ENCODE peak calls at places on chromosomes 12 and 14, in seven cellular contexts. X is PC-3, K is GM23338, N is hepatocyte, J is HCT116, U is GM23248, W is MM.1S. T is an unnamed sample.

GRCh38 chr12:57452181-57452936 is 2.7 kb upstream of the INHBE start:
- DNase-seq in K (peak; percentile 27), N (peak; percentile 88), W (no peak), J (no peak), X (peak; percentile 64), U (peak; percentile 93), T (no peak)

GRCh38 chr14:57486767-57487379 is 6.8 kb downstream of the CCDC198 start:
- DNase-seq in W (peak; percentile 9), K (peak; percentile 76), X (peak; percentile 86), J (peak; percentile 18), U (peak; percentile 62), N (peak; percentile 63), T (peak; percentile 72)

GRCh38 chr12:74801625-74802024 is 264.0 kb downstream of the ATXN7L3B start:
- DNase-seq in W (no peak), X (no peak), U (no peak), N (peak; percentile 41), K (no peak), J (no peak), T (no peak)

GRCh38 chr14:45091696-45092095 is 7.8 kb downstream of the PRPF39 start:
- DNase-seq in N (no peak), X (peak; percentile 32), K (no peak), U (peak; percentile 56), J (no peak), W (no peak), T (no peak)

GRCh38 chr12:44876554-44877275 is 600 bp upstream of the NELL2 start:
- DNase-seq in J (no peak), N (peak; percentile 70), X (peak; percentile 17), U (peak; percentile 49), K (peak; percentile 90), W (peak; percentile 28), T (peak; percentile 85)

GRCh38 chr14:100345711-100346110 is 22.6 kb downstream of the SLC25A47 start:
- DNase-seq in U (no peak), N (no peak), K (no peak), W (no peak), J (no peak), X (no peak), T (no peak)

GRCh38 chr12:72444566-72444965 is 172.4 kb downstream of the TRHDE start:
- DNase-seq in J (no peak), N (no peak), X (no peak), W (no peak), K (no peak), U (no peak), T (no peak)

GRCh38 chr14:55388160-55388559 is 23.5 kb downstream of the ATG14 start:
- DNase-seq in U (peak; percentile 40), W (no peak), X (peak; percentile 92), J (no peak), K (no peak), N (no peak), T (no peak)

GRCh38 chr12:7146228-7146627 is 16.1 kb downstream of the CLSTN3 start:
- DNase-seq in K (no peak), W (no peak), X (no peak), N (no peak), U (no peak), J (no peak), T (no peak)

GRCh38 chr12:29521951-29522350 is 24.5 kb upstream of the OVCH1 start:
- DNase-seq in K (no peak), U (peak; percentile 34), W (no peak), X (peak; percentile 59), J (no peak), N (no peak), T (no peak)

GRCh38 chr14:50775357-50775756 is 55.6 kb downstream of the NIN start:
- DNase-seq in K (no peak), X (peak; percentile 98), U (peak; percentile 93), W (no peak), N (peak; percentile 27), J (no peak), T (no peak)

GRCh38 chr14:88613552-88614010 is 50.7 kb downstream of the ZC3H14 start:
- DNase-seq in N (peak; percentile 70), X (peak; percentile 89), J (no peak), W (no peak), K (no peak), U (peak; percentile 54), T (no peak)

GRCh38 chr12:34393086-34393820 is 371.0 kb downstream of the ALG10 start:
- DNase-seq in K (no peak), W (no peak), X (no peak), J (no peak), U (no peak), N (no peak), T (no peak)

GRCh38 chr12:61652265-61652664 is 607.9 kb upstream of the USP15 start:
- DNase-seq in J (no peak), K (no peak), X (no peak), W (no peak), N (no peak), U (no peak), T (no peak)

DNA sequence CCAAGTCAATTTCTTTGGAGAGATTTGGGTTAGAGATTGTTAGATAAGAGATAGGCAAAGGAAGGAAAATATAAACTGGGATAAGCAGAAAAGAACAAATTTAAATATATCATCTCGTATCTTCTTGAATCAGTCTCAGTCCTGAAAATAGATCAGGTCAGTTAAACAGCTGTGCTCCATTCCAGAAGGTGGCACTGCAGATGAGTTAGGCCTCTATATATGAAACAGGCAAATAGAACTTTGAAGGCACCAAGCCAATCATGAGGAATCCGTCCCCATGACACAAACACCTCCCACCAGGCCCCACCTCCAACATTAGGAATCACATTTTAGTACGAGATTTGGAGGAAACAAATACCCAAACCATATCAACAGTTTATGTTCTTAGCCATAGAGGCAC is 605.5 kb upstream of the USP15 start:
- DNase-seq in J (peak; percentile 13), X (peak; percentile 45), K (no peak), U (peak; percentile 34), N (peak; percentile 14), W (peak; percentile 28), T (no peak)
- TF ChIP-seq EZH2phosphoT487 in J (no peak), X (no peak), K (no peak), U (no peak), N (no peak), W (no peak), T (no peak)

GRCh38 chr12:48038085-48038484 is 33.8 kb upstream of the COL2A1 start:
- DNase-seq in U (no peak), K (no peak), X (no peak), N (no peak), J (no peak), W (no peak), T (no peak)

GRCh38 chr12:48034835-48035805 is 30.8 kb upstream of the COL2A1 start:
- DNase-seq in X (peak; percentile 33), K (no peak), N (no peak), U (no peak), W (no peak), J (no peak), T (no peak)

GRCh38 chr12:48039151-48039550 is 34.9 kb upstream of the COL2A1 start:
- DNase-seq in K (no peak), N (no peak), X (no peak), J (no peak), U (no peak), W (no peak), T (no peak)

GRCh38 chr12:48036818-48037217 is 32.5 kb upstream of the COL2A1 start:
- DNase-seq in U (no peak), N (no peak), X (no peak), J (no peak), W (no peak), K (no peak), T (no peak)

DNA sequence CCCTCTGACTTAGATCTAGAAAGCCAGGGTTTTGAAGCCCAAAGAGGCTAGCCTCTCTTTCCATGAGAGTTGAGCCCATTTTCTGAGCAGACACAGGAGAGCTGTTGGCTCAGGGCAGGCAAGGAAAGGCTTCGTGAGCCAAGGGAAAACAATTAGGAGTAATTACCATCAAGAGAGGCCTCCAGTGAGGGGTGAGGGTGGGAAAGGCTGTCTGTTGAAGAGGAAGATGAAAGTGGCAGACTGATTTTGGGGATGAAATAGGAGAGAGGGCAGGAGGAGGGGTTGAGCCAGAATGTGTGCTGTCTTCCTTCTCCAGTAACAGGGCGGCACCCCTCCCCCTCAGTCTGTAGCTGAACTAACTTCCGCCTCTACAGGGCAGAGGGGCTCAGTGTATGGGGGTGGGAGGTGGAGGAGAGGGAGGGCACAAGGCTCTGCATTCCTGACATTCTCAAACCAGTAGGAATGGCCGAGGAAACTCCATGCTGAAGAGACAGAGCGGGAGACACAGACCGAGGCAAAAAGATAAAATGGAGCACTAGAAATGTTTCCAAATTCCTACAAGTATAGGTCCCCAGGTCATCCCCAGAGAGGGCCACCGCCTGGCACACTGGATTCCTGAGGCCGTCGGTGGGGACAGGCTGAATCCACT is 33.1 kb upstream of the COL2A1 start:
- DNase-seq in X (no peak), J (no peak), K (peak; percentile 98), U (no peak), N (peak; percentile 79), W (no peak), T (peak; percentile 95)
- TF ChIP-seq EZH2phosphoT487 in X (no peak), J (no peak), K (no peak), U (no peak), N (no peak), W (no peak), T (no peak)

GRCh38 chr12:68166317-68166830 is 6.8 kb upstream of the IFNG start:
- DNase-seq in N (no peak), U (no peak), X (no peak), W (no peak), J (no peak), K (no peak), T (no peak)

GRCh38 chr12:68162374-68162773 is 2.8 kb upstream of the IFNG start:
- DNase-seq in U (no peak), X (peak; percentile 39), K (no peak), N (no peak), J (no peak), W (no peak), T (no peak)

GRCh38 chr12:68158427-68158826 is 1.1 kb downstream of the IFNG start:
- DNase-seq in X (peak; percentile 65), W (peak; percentile 30), N (no peak), K (peak; percentile 78), U (peak; percentile 29), J (peak; percentile 40), T (peak; percentile 38)

GRCh38 chr12:68159681-68160304 is at the start of gene IFNG:
- DNase-seq in J (no peak), U (no peak), K (no peak), N (no peak), X (no peak), W (peak; percentile 31), T (no peak)

GRCh38 chr12:68163546-68164210 is 4.1 kb upstream of the IFNG start:
- DNase-seq in N (no peak), J (no peak), W (no peak), K (no peak), U (no peak), X (no peak), T (no peak)
- TF ChIP-seq EZH2phosphoT487 in N (no peak), J (no peak), W (no peak), K (no peak), U (no peak), X (no peak), T (no peak)

DNA sequence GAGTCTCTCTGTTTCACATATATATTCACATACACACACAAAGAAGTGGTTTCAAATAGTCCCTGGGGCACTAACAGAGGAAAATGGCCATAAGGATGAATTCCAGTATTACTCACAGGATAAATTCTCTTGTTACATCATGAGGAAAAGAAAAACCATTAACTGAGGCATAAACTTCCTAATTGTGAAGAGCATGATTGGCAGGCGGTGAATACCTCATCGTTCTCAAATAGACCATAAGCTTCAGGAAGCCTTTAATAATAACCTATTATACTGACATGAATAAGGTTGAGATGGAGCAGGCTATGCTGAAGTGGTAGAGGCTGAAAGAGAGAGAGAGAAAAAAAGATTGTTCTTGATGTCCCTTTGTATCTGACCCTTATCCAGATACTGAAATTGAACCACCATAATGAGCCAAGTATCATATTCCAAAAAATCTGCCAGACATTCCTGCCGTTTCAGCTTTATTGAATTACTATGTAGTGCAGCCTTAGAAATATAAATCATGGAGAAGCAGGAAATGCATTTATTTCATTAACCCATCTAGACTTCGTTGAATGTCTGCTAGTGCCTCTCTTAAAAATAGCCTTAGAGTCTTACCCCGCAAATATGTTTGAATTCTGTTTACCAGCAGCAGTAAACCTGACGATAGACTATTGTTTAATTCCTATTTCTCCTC is 86.8 kb downstream of the NUAK1 start:
- DNase-seq in J (no peak), N (no peak), W (no peak), X (no peak), K (no peak), U (peak; percentile 46), T (no peak)
- TF ChIP-seq EZH2phosphoT487 in J (no peak), N (no peak), W (no peak), X (no peak), K (no peak), U (no peak), T (no peak)

T was measured in neural progenitor cell.